ENCODE peak calls at places on chromosomes 3 and 15, in seven cellular contexts. R is tibial artery, X is thoracic aorta, G is uterus, N is progenitor cell of endocrine pancreas, Y is MM.1S, Z is choroid plexus epithelial cell. A is an unnamed sample.

GRCh38 chr3:36812240-36812639 is 47.9 kb upstream of the DCLK3 start:
- DNase-seq in R (no peak), X (no peak), G (no peak), N (no peak), Y (no peak), Z (no peak), A (no peak)

GRCh38 chr3:16060358-16060852 is 114.1 kb upstream of the GALNT15 start:
- DNase-seq in R (peak; percentile 89), X (peak; percentile 39), G (peak; percentile 68), N (no peak), Y (no peak), Z (peak; percentile 100), A (no peak)

GRCh38 chr3:184155644-184156521 is 706 bp downstream of the DVL3 start:
- DNase-seq in R (peak; percentile 80), X (no peak), G (no peak), N (no peak), Y (peak; percentile 56), Z (no peak), A (no peak)

GRCh38 chr3:170228093-170228766 is 6.0 kb downstream of the PRKCI start:
- DNase-seq in R (no peak), X (no peak), G (no peak), N (no peak), Y (no peak), Z (peak; percentile 38), A (no peak)

GRCh38 chr3:40387001-40387894 is at the start of gene ENTPD3:
- DNase-seq in R (no peak), X (no peak), G (no peak), N (peak; percentile 40), Y (no peak), Z (no peak), A (no peak)

GRCh38 chr3:193240436-193240849 is 579 bp upstream of the PLAAT1 start:
- DNase-seq in R (no peak), X (no peak), G (no peak), N (no peak), Y (no peak), Z (peak; percentile 2), A (no peak)

GRCh38 chr3:169772530-169772950 is 656 bp upstream of the MYNN start:
- DNase-seq in R (peak; percentile 89), X (no peak), G (peak; percentile 76), N (peak; percentile 42), Y (peak; percentile 87), Z (peak; percentile 85), A (peak; percentile 50)

GRCh38 chr15:76236350-76236749 is 74.9 kb downstream of the ETFA start:
- DNase-seq in R (no peak), X (no peak), G (no peak), N (no peak), Y (no peak), Z (no peak), A (no peak)

GRCh38 chr3:17602126-17602525 is 140.3 kb downstream of the TBC1D5 start:
- DNase-seq in R (no peak), X (no peak), G (no peak), N (no peak), Y (no peak), Z (peak; percentile 21), A (no peak)

GRCh38 chr3:179071161-179071568 is 444 bp downstream of the ZMAT3 start:
- DNase-seq in R (no peak), X (no peak), G (no peak), N (peak; percentile 21), Y (peak; percentile 51), Z (peak; percentile 62), A (no peak)

GRCh38 chr3:69442771-69443197 is 56.9 kb upstream of the FRMD4B start:
- DNase-seq in R (no peak), X (no peak), G (no peak), N (no peak), Y (no peak), Z (no peak), A (no peak)

GRCh38 chr15:63945838-63946298 is 100.4 kb downstream of the DAPK2 start:
- DNase-seq in R (no peak), X (no peak), G (no peak), N (no peak), Y (no peak), Z (no peak), A (no peak)

GRCh38 chr15:49864251-49864650 is 243.4 kb downstream of the DTWD1 start:
- DNase-seq in R (no peak), X (no peak), G (no peak), N (no peak), Y (no peak), Z (no peak), A (no peak)

GRCh38 chr15:50046868-50047267 is 72.2 kb downstream of the ATP8B4 start:
- DNase-seq in R (no peak), X (no peak), G (no peak), N (no peak), Y (no peak), Z (peak; percentile 51), A (no peak)

GRCh38 chr3:129346690-129347440 is 68.2 kb downstream of the HMCES start:
- DNase-seq in R (no peak), X (no peak), G (no peak), N (no peak), Y (peak; percentile 53), Z (no peak), A (no peak)

GRCh38 chr3:142019794-142020320 is 129.5 kb downstream of the TFDP2 start:
- DNase-seq in R (no peak), X (no peak), G (no peak), N (no peak), Y (peak; percentile 12), Z (peak; percentile 33), A (no peak)

GRCh38 chr3:125245521-125245920 is 33.0 kb upstream of the SLC12A8 start:
- DNase-seq in R (no peak), X (no peak), G (no peak), N (no peak), Y (no peak), Z (peak; percentile 25), A (no peak)

GRCh38 chr15:28914483-28915023 is 28.8 kb downstream of the APBA2 start:
- DNase-seq in R (peak; percentile 61), X (no peak), G (no peak), N (no peak), Y (no peak), Z (no peak), A (no peak)

GRCh38 chr15:28914046-28914445 is 28.3 kb downstream of the APBA2 start:
- DNase-seq in R (peak; percentile 17), X (no peak), G (no peak), N (no peak), Y (no peak), Z (no peak), A (no peak)

GRCh38 chr15:28912422-28912821 is 26.6 kb downstream of the APBA2 start:
- DNase-seq in R (peak; percentile 49), X (no peak), G (no peak), N (no peak), Y (no peak), Z (peak; percentile 37), A (no peak)

GRCh38 chr15:28911295-28911979 is 25.7 kb downstream of the APBA2 start:
- DNase-seq in R (peak; percentile 20), X (no peak), G (no peak), N (no peak), Y (no peak), Z (no peak), A (no peak)

DNA sequence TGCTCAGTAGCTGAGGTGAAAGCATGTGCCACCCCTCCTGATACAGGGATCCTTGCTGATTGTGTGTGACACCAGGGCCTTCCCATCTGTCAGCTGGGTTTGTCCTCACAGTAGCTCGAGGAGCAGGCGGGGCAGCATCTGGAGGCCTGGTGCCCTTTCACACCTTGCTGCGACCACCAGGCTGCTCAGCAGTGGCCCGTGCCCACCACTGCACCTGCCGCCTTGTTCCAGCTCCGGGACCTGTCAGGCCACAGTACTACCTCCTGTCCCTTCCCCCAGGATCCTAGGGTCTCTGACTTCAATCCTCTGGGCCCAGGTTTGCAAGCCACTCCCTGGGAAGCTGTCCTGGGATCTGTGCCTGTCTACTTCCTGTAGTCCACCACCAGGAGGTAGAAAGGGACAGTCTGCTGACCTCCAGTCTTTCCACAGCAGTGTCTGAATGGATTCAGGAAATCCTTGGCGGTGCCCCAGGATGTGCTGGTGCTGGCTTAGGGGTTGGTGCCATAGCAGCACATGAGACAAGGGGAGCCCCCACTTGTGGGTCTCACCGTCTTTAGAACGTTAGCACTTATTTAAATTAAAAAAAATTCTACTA is 27.5 kb downstream of the APBA2 start:
- DNase-seq in R (peak; percentile 60), X (no peak), G (no peak), N (no peak), Y (no peak), Z (peak; percentile 13), A (no peak)
- TF ChIP-seq CTCF in R (no peak), X (no peak), G (no peak), N (peak; percentile 41), Y (no peak), Z (peak; percentile 40), A (no peak)

DNA sequence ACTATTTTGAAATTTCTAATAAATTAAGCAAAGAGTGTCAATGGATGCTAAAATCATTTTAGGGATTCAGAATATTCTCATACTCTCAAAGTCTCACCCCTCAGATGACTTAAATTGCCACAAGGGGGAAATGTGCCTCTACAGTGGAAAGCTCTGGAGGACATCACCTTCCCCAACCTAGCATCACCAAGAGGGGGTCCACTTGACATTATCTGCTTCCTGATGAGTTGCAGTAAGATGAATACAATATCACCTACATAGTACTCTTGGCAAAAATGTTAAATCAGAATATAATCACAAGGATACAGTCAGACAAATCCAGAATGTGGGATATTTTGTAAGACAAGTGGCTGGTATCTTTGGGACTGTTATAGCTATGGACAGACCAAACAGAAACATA is 290.1 kb downstream of the MFSD1 start:
- DNase-seq in R (no peak), X (no peak), G (no peak), N (no peak), Y (no peak), Z (peak; percentile 2), A (no peak)
- TF ChIP-seq CTCF in R (no peak), X (no peak), G (no peak), N (no peak), Y (no peak), Z (peak; percentile 11), A (no peak)

DNA sequence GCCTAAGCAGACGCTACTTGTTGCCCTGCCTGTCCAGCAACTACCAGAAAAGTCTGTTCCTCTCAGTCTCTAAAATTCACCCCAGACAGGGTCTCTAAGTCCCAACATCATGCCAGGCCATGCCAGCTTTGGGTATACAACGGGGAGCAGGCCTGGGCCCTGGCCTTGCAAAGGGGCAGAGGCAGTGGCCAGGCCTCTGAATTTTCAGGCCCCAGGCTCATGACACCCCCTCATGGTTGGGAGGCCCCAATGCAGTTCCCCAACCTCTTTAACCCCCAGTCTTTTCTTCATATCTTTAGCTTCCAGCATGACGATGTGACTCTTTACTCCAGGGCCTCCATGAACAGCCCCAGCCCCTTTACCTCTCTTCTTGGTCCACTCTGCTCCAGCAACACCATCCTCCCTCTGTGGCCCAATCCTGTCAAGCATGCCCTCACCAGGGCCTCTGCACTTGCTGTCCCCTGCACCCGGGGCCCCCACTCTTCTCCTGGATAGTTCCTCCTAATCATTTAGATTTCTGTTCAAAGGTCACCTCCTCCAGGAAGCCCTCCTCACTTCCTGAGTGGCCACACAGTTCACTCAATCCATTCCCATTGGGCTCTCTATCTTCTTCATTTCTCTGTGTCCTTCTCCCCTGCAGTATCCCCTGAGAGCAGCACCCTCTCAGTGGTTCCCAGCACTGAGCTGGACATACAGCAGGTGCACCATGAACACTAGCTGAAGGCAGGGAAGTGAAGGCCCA is 4.8 kb downstream of the IQSEC1 start:
- DNase-seq in R (no peak), X (no peak), G (no peak), N (no peak), Y (no peak), Z (no peak), A (no peak)
- TF ChIP-seq CTCF in R (no peak), X (no peak), G (no peak), N (no peak), Y (peak; percentile 16), Z (no peak), A (no peak)

GRCh38 chr3:154730221-154730620 is 300.2 kb upstream of the GPR149 start:
- DNase-seq in R (no peak), X (no peak), G (no peak), N (no peak), Y (no peak), Z (peak; percentile 2), A (no peak)
- TF ChIP-seq CTCF in R (no peak), X (no peak), G (no peak), N (no peak), Y (no peak), Z (no peak), A (no peak)

A was measured in CD14-positive monocyte.